ENCODE peak calls at places on chromosome 15, in ten cellular contexts. M is astrocyte, V is BE2C, Q is heart right ventricle, K is IMR-90, A is mesendoderm, S is transverse colon, H is HAP-1, N is lower lobe of right lung, F is stomach. W is an unnamed sample. For H3K36me3, the result is how much of the 10 kb centered on the place peaks cover.

GRCh38 chr15:72515591-72516389 is 41.7 kb downstream of the ARIH1 start:
- DNase-seq in H (peak), S (no peak), V (no peak), N (no peak), M (peak), F (no peak), K (peak), Q (no peak), A (no peak), W (no peak)

GRCh38 chr15:81117136-81117535 is 16.9 kb upstream of the CFAP161 start:
- DNase-seq in S (no peak), F (no peak), M (no peak), V (no peak), H (no peak), N (no peak), K (peak), A (no peak), Q (no peak), W (peak)

GRCh38 chr15:89167267-89168176 is 53.9 kb downstream of the RLBP1 start:
- DNase-seq in F (peak), H (peak), M (peak), Q (no peak), N (no peak), S (no peak), V (no peak), K (peak), A (peak), W (peak)

GRCh38 chr15:67178569-67179210 is 75.8 kb downstream of the AAGAB start:
- DNase-seq in V (no peak), S (no peak), H (no peak), N (peak), F (no peak), A (peak), Q (no peak), K (peak), M (peak), W (peak)

GRCh38 chr15:57060799-57061198 is 142.4 kb downstream of the TCF12 start:
- DNase-seq in H (no peak), A (no peak), F (no peak), V (no peak), N (no peak), Q (no peak), S (no peak), M (peak), K (peak), W (peak)

GRCh38 chr15:101120961-101121360 is 130.9 kb downstream of the CHSY1 start:
- DNase-seq in A (no peak), V (no peak), F (no peak), S (no peak), N (no peak), K (no peak), Q (no peak), M (no peak), H (no peak), W (no peak)

GRCh38 chr15:76345269-76345879 is 8.8 kb downstream of the ISL2 start:
- DNase-seq in S (no peak), M (no peak), A (peak), Q (no peak), K (no peak), H (peak), V (no peak), F (no peak), N (no peak), W (no peak)

GRCh38 chr15:68887120-68887519 is 43.2 kb upstream of the SPESP1 start:
- DNase-seq in F (no peak), K (no peak), A (no peak), H (no peak), M (no peak), S (no peak), Q (no peak), V (no peak), N (no peak), W (no peak)

GRCh38 chr15:33807665-33808064 is 160.6 kb upstream of the CHRM5 start:
- DNase-seq in H (no peak), M (no peak), Q (no peak), V (no peak), K (no peak), A (no peak), F (no peak), N (no peak), S (no peak), W (no peak)

GRCh38 chr15:67897646-67898045 is 57.8 kb upstream of the RNU6-1 start:
- DNase-seq in V (no peak), N (no peak), Q (no peak), A (no peak), S (no peak), H (peak), M (no peak), F (no peak), K (no peak), W (no peak)

GRCh38 chr15:58985443-58985842 is 2.0 kb upstream of the RNF111 start:
- DNase-seq in A (peak), N (no peak), K (peak), H (no peak), M (no peak), F (no peak), S (peak), V (peak), Q (no peak), W (peak)

GRCh38 chr15:76386926-76387325 is 50.4 kb downstream of the ISL2 start:
- DNase-seq in M (peak), K (no peak), F (no peak), H (no peak), S (no peak), V (no peak), Q (no peak), N (no peak), A (no peak), W (peak)

GRCh38 chr15:79632457-79632856 is 200.3 kb downstream of the MINAR1 start:
- DNase-seq in M (no peak), N (no peak), Q (no peak), F (no peak), V (no peak), K (no peak), A (no peak), S (no peak), H (no peak), W (no peak)

GRCh38 chr15:60766391-60767128 is 287.6 kb upstream of the ICE2 start:
- DNase-seq in F (no peak), V (peak), H (no peak), N (no peak), Q (no peak), M (no peak), K (no peak), A (peak), S (no peak), W (no peak)

GRCh38 chr15:51751687-51752683 is 588 bp downstream of the TMOD2 start:
- DNase-seq in A (peak), M (no peak), F (peak), N (peak), Q (peak), V (peak), H (peak), S (peak), K (peak), W (peak)

GRCh38 chr15:60370105-60370803 is 27.5 kb downstream of the ANXA2 start:
- DNase-seq in S (no peak), V (no peak), A (no peak), M (peak), Q (no peak), K (no peak), F (no peak), H (no peak), N (no peak), W (peak)

GRCh38 chr15:95698230-95698629 is 632.3 kb upstream of the NR2F2 start:
- DNase-seq in A (no peak), F (no peak), S (no peak), N (no peak), K (peak), V (no peak), H (no peak), M (no peak), Q (no peak), W (no peak)

GRCh38 chr15:34582461-34583357 is 742 bp downstream of the GOLGA8B start:
- DNase-seq in M (peak), A (peak), V (peak), N (no peak), K (peak), F (peak), S (peak), Q (peak), H (peak), W (peak)

GRCh38 chr15:101540480-101541239 is 51.2 kb upstream of the PCSK6 start:
- DNase-seq in K (no peak), N (no peak), F (no peak), M (no peak), V (peak), Q (no peak), S (no peak), H (no peak), A (no peak), W (no peak)

GRCh38 chr15:65258863-65259262 is 27.8 kb downstream of the PARP16 start:
- DNase-seq in Q (no peak), K (no peak), F (no peak), M (no peak), H (no peak), A (no peak), V (no peak), S (no peak), N (no peak), W (peak)

GRCh38 chr15:65952425-65953053 is 83.2 kb downstream of the RAB11A start:
- DNase-seq in N (no peak), Q (no peak), F (no peak), V (no peak), K (peak), M (peak), S (no peak), H (peak), A (peak), W (peak)

GRCh38 chr15:66006986-66007385 is 137.7 kb downstream of the RAB11A start:
- DNase-seq in M (peak), N (no peak), V (no peak), A (peak), Q (no peak), F (no peak), K (no peak), S (no peak), H (no peak), W (peak)

DNA sequence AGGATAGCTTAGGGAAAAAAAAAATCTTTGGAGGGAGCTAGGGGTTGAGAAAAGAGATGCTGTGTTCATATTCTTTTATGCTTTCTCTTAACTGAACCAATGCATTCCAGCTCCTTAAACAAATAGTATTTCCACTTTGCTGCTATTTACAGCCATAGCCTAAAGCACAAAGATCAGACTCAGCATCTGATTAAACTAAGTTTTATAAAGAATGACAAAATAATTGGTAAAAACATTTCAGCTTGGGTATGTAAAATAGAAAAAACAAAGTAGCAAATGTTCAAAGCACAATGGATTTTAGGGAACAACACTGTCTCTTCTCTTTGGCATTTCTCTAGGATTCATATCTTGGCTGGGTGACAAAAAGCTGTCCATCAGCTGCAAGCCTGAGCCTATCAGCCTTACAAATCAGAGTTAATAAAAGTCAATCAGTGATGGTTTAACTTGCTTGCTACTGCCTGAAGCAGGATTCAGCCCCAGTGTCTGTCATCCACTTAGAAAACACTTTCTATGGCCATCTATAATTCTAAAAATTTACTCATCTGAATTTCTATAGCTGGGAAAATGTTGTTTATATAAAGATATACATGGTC is 232.1 kb upstream of the CDIN1 start:
- DNase-seq in A (no peak), M (no peak), Q (no peak), S (no peak), N (no peak), F (no peak), H (no peak), K (no peak), V (peak), W (no peak)
- H3K36me3 ChIP-seq in A (under half), M (under half), Q (under half), S (under half), N (under half), F (under half), H (under half), K (under half), V (under half), W (under half)

GRCh38 chr15:39589815-39590644 is 9.2 kb downstream of the THBS1 start:
- DNase-seq in V (no peak), M (no peak), Q (no peak), F (no peak), A (no peak), K (peak), H (no peak), N (no peak), S (peak), W (peak)

GRCh38 chr15:39587910-39588530 is 7.1 kb downstream of the THBS1 start:
- DNase-seq in H (no peak), A (no peak), M (no peak), K (peak), V (no peak), S (peak), N (no peak), Q (no peak), F (no peak), W (peak)

GRCh38 chr15:39587291-39587909 is 6.5 kb downstream of the THBS1 start:
- DNase-seq in A (no peak), Q (no peak), S (peak), M (no peak), N (no peak), K (peak), F (no peak), H (no peak), V (no peak), W (peak)

GRCh38 chr15:39588531-39589192 is 7.8 kb downstream of the THBS1 start:
- DNase-seq in A (no peak), H (no peak), F (no peak), V (no peak), S (no peak), Q (no peak), K (peak), M (no peak), N (no peak), W (peak)

GRCh38 chr15:39589193-39589814 is 8.4 kb downstream of the THBS1 start:
- DNase-seq in Q (no peak), V (no peak), N (no peak), F (no peak), S (no peak), M (no peak), K (no peak), H (no peak), A (no peak), W (peak)
- H3K36me3 ChIP-seq in Q (under half), V (under half), N (half or more), F (half or more), S (half or more), M (half or more), K (half or more), H (under half), A (under half), W (half or more)

GRCh38 chr15:42511010-42511396 is 15.6 kb downstream of the SNAP23 start:
- DNase-seq in H (no peak), S (no peak), M (peak), Q (no peak), F (no peak), V (no peak), K (peak), A (no peak), N (no peak), W (peak)
- H3K36me3 ChIP-seq in H (under half), S (under half), M (under half), Q (under half), F (under half), V (under half), K (under half), A (under half), N (under half), W (under half)

DNA sequence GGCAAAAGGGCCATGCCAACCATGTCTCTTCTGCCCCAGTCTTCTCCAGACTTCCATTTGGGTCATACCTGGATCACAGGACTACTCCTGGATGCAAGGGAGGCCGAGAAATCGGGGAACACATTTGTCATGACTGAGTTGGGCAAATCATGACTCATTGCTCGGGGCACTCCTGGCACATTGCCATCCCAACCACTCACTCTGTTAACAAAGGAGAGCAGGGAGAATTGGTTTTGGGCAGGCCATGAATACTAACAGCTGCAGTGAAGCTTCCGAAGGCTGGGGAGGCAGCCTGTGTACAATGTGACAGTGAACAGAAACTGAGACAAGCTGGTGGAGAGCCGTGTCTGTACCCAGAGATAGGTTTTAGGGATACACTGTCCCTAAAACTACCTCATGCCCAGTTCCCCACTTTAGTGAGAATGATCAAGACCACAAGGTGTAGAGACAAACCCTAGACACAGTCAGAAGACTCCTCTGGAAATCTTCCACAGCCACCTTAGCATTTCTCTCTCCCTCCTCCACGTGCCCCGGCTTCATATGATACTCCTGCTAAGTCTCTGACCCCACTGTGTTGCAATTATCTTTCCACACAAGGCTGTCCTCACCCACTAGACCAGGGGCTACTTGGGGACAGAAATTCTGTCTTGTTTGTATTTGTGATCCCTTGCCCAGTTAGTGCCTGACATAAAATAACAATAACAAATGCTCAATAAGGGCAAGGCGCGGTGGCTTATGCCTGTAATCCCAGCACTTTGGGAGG is 10.5 kb upstream of the BUB1B start:
- DNase-seq in F (peak), N (no peak), S (peak), M (peak), V (peak), K (peak), H (no peak), A (no peak), Q (no peak), W (peak)
- H3K36me3 ChIP-seq in F (under half), N (under half), S (under half), M (under half), V (under half), K (under half), H (under half), A (under half), Q (under half), W (under half)

W was measured in GM23248.